ENCODE peak calls at places on chromosome 1, in nine cellular contexts. One of them, this sample, is unnamed.

GRCh38 chr1:9538669-9539164 is 548 bp upstream of the SLC25A33 start:
- DNase-seq in astrocyte of the spinal cord: no peak
- DNase-seq in activated T-helper 2 cell treated with anti-CD3 and anti-CD28 coated beads, Interferon-gamma antibody, Interleukin-2, Interleukin-4, amounts not matched to agents 10 μg/mL and 5 μg/mL and 100 μg/mL, durations not matched to agents 14 hours and 24 hours and 36 hours: no peak
- DNase-seq in NCI-H1436: no peak
- DNase-seq in activated CD4-positive, alpha-beta T cell treated with anti-CD3 and anti-CD28 coated beads, Interleukin-2, amount 50 U/mL, for 1 hour: no peak
- DNase-seq in amygdala: no peak
- DNase-seq in fibroblast of pulmonary artery: no peak
- DNase-seq in stimulated activated CD4-positive, alpha-beta T cell treated with anti-CD3 and anti-CD28 coated beads, Interleukin-1b, Interleukin-23, amount 100 ng/mL, for 4 hours: no peak
- DNase-seq in GM23248: no peak
- DNase-seq in this sample: no peak

GRCh38 chr1:73593804-73594203 is 604.2 kb downstream of the LRRIQ3 start:
- DNase-seq in astrocyte of the spinal cord: no peak
- DNase-seq in activated T-helper 2 cell treated with anti-CD3 and anti-CD28 coated beads, Interferon-gamma antibody, Interleukin-2, Interleukin-4, amounts not matched to agents 10 μg/mL and 5 μg/mL and 100 μg/mL, durations not matched to agents 14 hours and 24 hours and 36 hours: no peak
- DNase-seq in NCI-H1436: no peak
- DNase-seq in activated CD4-positive, alpha-beta T cell treated with anti-CD3 and anti-CD28 coated beads, Interleukin-2, amount 50 U/mL, for 1 hour: no peak
- DNase-seq in amygdala: no peak
- DNase-seq in fibroblast of pulmonary artery: no peak
- DNase-seq in stimulated activated CD4-positive, alpha-beta T cell treated with anti-CD3 and anti-CD28 coated beads, Interleukin-1b, Interleukin-23, amount 100 ng/mL, for 4 hours: no peak
- DNase-seq in GM23248: no peak
- DNase-seq in this sample: no peak

GRCh38 chr1:181714428-181714827 is 231.1 kb downstream of the CACNA1E start:
- DNase-seq in astrocyte of the spinal cord: peak; percentile 1
- DNase-seq in activated T-helper 2 cell treated with anti-CD3 and anti-CD28 coated beads, Interferon-gamma antibody, Interleukin-2, Interleukin-4, amounts not matched to agents 10 μg/mL and 5 μg/mL and 100 μg/mL, durations not matched to agents 14 hours and 24 hours and 36 hours: no peak
- DNase-seq in NCI-H1436: no peak
- DNase-seq in activated CD4-positive, alpha-beta T cell treated with anti-CD3 and anti-CD28 coated beads, Interleukin-2, amount 50 U/mL, for 1 hour: no peak
- DNase-seq in amygdala: no peak
- DNase-seq in fibroblast of pulmonary artery: no peak
- DNase-seq in stimulated activated CD4-positive, alpha-beta T cell treated with anti-CD3 and anti-CD28 coated beads, Interleukin-1b, Interleukin-23, amount 100 ng/mL, for 4 hours: no peak
- DNase-seq in GM23248: peak; percentile 5
- DNase-seq in this sample: no peak

GRCh38 chr1:28190337-28190979 is 14.0 kb upstream of the PTAFR start:
- DNase-seq in astrocyte of the spinal cord: no peak
- DNase-seq in activated T-helper 2 cell treated with anti-CD3 and anti-CD28 coated beads, Interferon-gamma antibody, Interleukin-2, Interleukin-4, amounts not matched to agents 10 μg/mL and 5 μg/mL and 100 μg/mL, durations not matched to agents 14 hours and 24 hours and 36 hours: no peak
- DNase-seq in NCI-H1436: no peak
- DNase-seq in activated CD4-positive, alpha-beta T cell treated with anti-CD3 and anti-CD28 coated beads, Interleukin-2, amount 50 U/mL, for 1 hour: no peak
- DNase-seq in amygdala: no peak
- DNase-seq in fibroblast of pulmonary artery: no peak
- DNase-seq in stimulated activated CD4-positive, alpha-beta T cell treated with anti-CD3 and anti-CD28 coated beads, Interleukin-1b, Interleukin-23, amount 100 ng/mL, for 4 hours: no peak
- DNase-seq in GM23248: no peak
- DNase-seq in this sample: no peak

GRCh38 chr1:214898154-214898553 is 184.4 kb upstream of the KCNK2 start:
- DNase-seq in astrocyte of the spinal cord: no peak
- DNase-seq in activated T-helper 2 cell treated with anti-CD3 and anti-CD28 coated beads, Interferon-gamma antibody, Interleukin-2, Interleukin-4, amounts not matched to agents 10 μg/mL and 5 μg/mL and 100 μg/mL, durations not matched to agents 14 hours and 24 hours and 36 hours: no peak
- DNase-seq in NCI-H1436: no peak
- DNase-seq in activated CD4-positive, alpha-beta T cell treated with anti-CD3 and anti-CD28 coated beads, Interleukin-2, amount 50 U/mL, for 1 hour: no peak
- DNase-seq in amygdala: no peak
- DNase-seq in fibroblast of pulmonary artery: no peak
- DNase-seq in stimulated activated CD4-positive, alpha-beta T cell treated with anti-CD3 and anti-CD28 coated beads, Interleukin-1b, Interleukin-23, amount 100 ng/mL, for 4 hours: no peak
- DNase-seq in GM23248: no peak
- DNase-seq in this sample: no peak

GRCh38 chr1:226989081-226989747 is 49.1 kb downstream of the COQ8A start:
- DNase-seq in astrocyte of the spinal cord: no peak
- DNase-seq in activated T-helper 2 cell treated with anti-CD3 and anti-CD28 coated beads, Interferon-gamma antibody, Interleukin-2, Interleukin-4, amounts not matched to agents 10 μg/mL and 5 μg/mL and 100 μg/mL, durations not matched to agents 14 hours and 24 hours and 36 hours: no peak
- DNase-seq in NCI-H1436: no peak
- DNase-seq in activated CD4-positive, alpha-beta T cell treated with anti-CD3 and anti-CD28 coated beads, Interleukin-2, amount 50 U/mL, for 1 hour: no peak
- DNase-seq in amygdala: no peak
- DNase-seq in fibroblast of pulmonary artery: no peak
- DNase-seq in stimulated activated CD4-positive, alpha-beta T cell treated with anti-CD3 and anti-CD28 coated beads, Interleukin-1b, Interleukin-23, amount 100 ng/mL, for 4 hours: no peak
- DNase-seq in GM23248: no peak
- DNase-seq in this sample: no peak

GRCh38 chr1:184075040-184076029 is 23.8 kb downstream of the TSEN15 start:
- DNase-seq in astrocyte of the spinal cord: peak; percentile 73
- DNase-seq in activated T-helper 2 cell treated with anti-CD3 and anti-CD28 coated beads, Interferon-gamma antibody, Interleukin-2, Interleukin-4, amounts not matched to agents 10 μg/mL and 5 μg/mL and 100 μg/mL, durations not matched to agents 14 hours and 24 hours and 36 hours: no peak
- DNase-seq in NCI-H1436: peak; percentile 38
- DNase-seq in activated CD4-positive, alpha-beta T cell treated with anti-CD3 and anti-CD28 coated beads, Interleukin-2, amount 50 U/mL, for 1 hour: no peak
- DNase-seq in amygdala: no peak
- DNase-seq in fibroblast of pulmonary artery: peak; percentile 83
- DNase-seq in stimulated activated CD4-positive, alpha-beta T cell treated with anti-CD3 and anti-CD28 coated beads, Interleukin-1b, Interleukin-23, amount 100 ng/mL, for 4 hours: no peak
- DNase-seq in GM23248: peak; percentile 76
- DNase-seq in this sample: peak; percentile 48

GRCh38 chr1:117534995-117535467 is 70.8 kb upstream of the TENT5C start:
- DNase-seq in astrocyte of the spinal cord: peak; percentile 51
- DNase-seq in activated T-helper 2 cell treated with anti-CD3 and anti-CD28 coated beads, Interferon-gamma antibody, Interleukin-2, Interleukin-4, amounts not matched to agents 10 μg/mL and 5 μg/mL and 100 μg/mL, durations not matched to agents 14 hours and 24 hours and 36 hours: peak; percentile 25
- DNase-seq in NCI-H1436: peak; percentile 39
- DNase-seq in activated CD4-positive, alpha-beta T cell treated with anti-CD3 and anti-CD28 coated beads, Interleukin-2, amount 50 U/mL, for 1 hour: peak; percentile 16
- DNase-seq in amygdala: no peak
- DNase-seq in fibroblast of pulmonary artery: peak; percentile 80
- DNase-seq in stimulated activated CD4-positive, alpha-beta T cell treated with anti-CD3 and anti-CD28 coated beads, Interleukin-1b, Interleukin-23, amount 100 ng/mL, for 4 hours: peak; percentile 36
- DNase-seq in GM23248: peak; percentile 87
- DNase-seq in this sample: peak; percentile 53